ENCODE peak calls at places on chromosomes 7 and 10, in six cellular contexts. L, S, V, W, M and D are unnamed samples.

GRCh38 chr10:22436526-22436892 is 91.2 kb downstream of the SPAG6 start:
- DNase-seq in L (no peak), W (no peak), V (no peak), S (no peak), M (no peak), D (no peak)

GRCh38 chr7:71477441-71477840 is 345.5 kb downstream of the GALNT17 start:
- DNase-seq in M (no peak), V (no peak), L (no peak), W (no peak), S (peak; percentile 44), D (no peak)

GRCh38 chr10:70879244-70879643 is 9.1 kb downstream of the PCBD1 start:
- DNase-seq in V (no peak), L (no peak), S (no peak), W (no peak), M (no peak), D (no peak)

GRCh38 chr10:42475168-42476098 is 162.9 kb downstream of the ZNF33B start:
- DNase-seq in S (peak; percentile 44), L (no peak), V (no peak), M (no peak), W (peak; percentile 50), D (no peak)

GRCh38 chr7:158404031-158404761 is 183.4 kb downstream of the PTPRN2 start:
- DNase-seq in M (no peak), V (no peak), S (no peak), L (no peak), W (no peak), D (no peak)

GRCh38 chr10:79079074-79079397 is 10.3 kb downstream of the ZMIZ1 start:
- DNase-seq in S (no peak), W (no peak), M (no peak), V (no peak), L (no peak), D (no peak)

GRCh38 chr10:30671011-30671616 is 41.6 kb upstream of the LYZL2 start:
- DNase-seq in V (no peak), S (peak; percentile 69), W (peak; percentile 44), M (peak; percentile 55), L (peak; percentile 50), D (peak; percentile 62)

GRCh38 chr10:63611078-63611477 is 89.9 kb downstream of the REEP3 start:
- DNase-seq in L (no peak), W (no peak), V (no peak), M (no peak), S (no peak), D (no peak)

GRCh38 chr10:21284301-21284700 is 241.2 kb downstream of the SKIDA1 start:
- DNase-seq in S (no peak), W (no peak), L (no peak), M (no peak), V (no peak), D (no peak)

GRCh38 chr10:116201670-116202430 is 71.2 kb downstream of the GFRA1 start:
- DNase-seq in W (no peak), V (no peak), M (no peak), S (peak; percentile 67), L (no peak), D (no peak)

GRCh38 chr10:70588255-70588654 is 14.3 kb downstream of the PRF1 start:
- DNase-seq in W (no peak), L (no peak), V (no peak), S (no peak), M (no peak), D (no peak)

GRCh38 chr7:73838642-73839041 is 3.7 kb downstream of the METTL27 start:
- DNase-seq in L (no peak), V (no peak), M (no peak), W (no peak), S (no peak), D (no peak)

GRCh38 chr7:157411580-157411979 is 74.8 kb downstream of the DNAJB6 start:
- DNase-seq in S (no peak), M (no peak), L (no peak), V (peak; percentile 44), W (no peak), D (no peak)

GRCh38 chr7:74220229-74220628 is 10.4 kb downstream of the LAT2 start:
- DNase-seq in M (no peak), S (no peak), L (no peak), V (no peak), W (no peak), D (no peak)

GRCh38 chr10:132523561-132524442 is 13.8 kb upstream of the INPP5A start:
- DNase-seq in W (no peak), L (no peak), V (peak; percentile 47), S (no peak), M (no peak), D (no peak)

GRCh38 chr7:42254217-42254616 is 17.2 kb upstream of the GLI3 start:
- DNase-seq in M (no peak), V (no peak), S (no peak), L (no peak), W (no peak), D (no peak)

GRCh38 chr7:151014950-151015349 is 9.3 kb downstream of the ATG9B start:
- DNase-seq in L (no peak), W (no peak), S (no peak), V (no peak), M (no peak), D (no peak)

GRCh38 chr7:70559815-70560214 is 572.1 kb upstream of the GALNT17 start:
- DNase-seq in V (no peak), L (no peak), W (no peak), M (no peak), S (no peak), D (no peak)

GRCh38 chr7:108384721-108385483 is 71.3 kb downstream of the NRCAM start:
- DNase-seq in M (no peak), W (no peak), S (no peak), L (no peak), V (no peak), D (no peak)

GRCh38 chr7:112994666-112995065 is 92.0 kb downstream of the GPR85 start:
- DNase-seq in S (no peak), W (no peak), M (no peak), V (no peak), L (no peak), D (no peak)

GRCh38 chr10:98478430-98479222 is 31.9 kb upstream of the HPS1 start:
- DNase-seq in M (no peak), V (no peak), S (no peak), W (no peak), L (no peak), D (no peak)

GRCh38 chr10:93751832-93752231 is 5.9 kb upstream of the LGI1 start:
- DNase-seq in L (no peak), M (peak; percentile 33), V (no peak), W (peak; percentile 76), S (peak; percentile 77), D (no peak)

GRCh38 chr7:4845740-4846142 is 16.1 kb downstream of the PAPOLB start:
- DNase-seq in V (no peak), M (peak; percentile 37), W (no peak), S (peak; percentile 66), L (no peak), D (no peak)

GRCh38 chr10:12971001-12971788 is 30.3 kb downstream of the CCDC3 start:
- DNase-seq in M (no peak), V (no peak), W (no peak), S (no peak), L (no peak), D (no peak)

GRCh38 chr10:7664707-7665106 is 2.1 kb downstream of the ITIH5 start:
- DNase-seq in W (no peak), S (no peak), L (no peak), V (no peak), M (no peak), D (no peak)

GRCh38 chr7:28573059-28573553 is 160.8 kb downstream of the CREB5 start:
- DNase-seq in W (no peak), L (peak; percentile 56), S (no peak), V (no peak), M (no peak), D (no peak)